ENCODE peak calls at places on chromosomes 7 and 10, in eight cellular contexts. P is mucosa of descending colon, C is AG10803, B is hepatocyte, V is PC-9, I is stomach, T is choroid plexus epithelial cell, A is astrocyte of the cerebellum. F is an unnamed sample.

GRCh38 chr10:93513091-93513490 is 16.7 kb downstream of the CEP55 start:
- DNase-seq in T (no peak), C (no peak), B (no peak), I (no peak), A (no peak), V (no peak), P (no peak), F (no peak)

GRCh38 chr7:77798394-77799077 is at the start of the genes PHTF2 and TMEM60:
- DNase-seq in A (peak), I (peak), C (peak), V (peak), T (peak), P (peak), B (peak), F (peak)

GRCh38 chr7:117728858-117729257 is 144.4 kb downstream of the CTTNBP2 start:
- DNase-seq in I (no peak), V (no peak), T (peak), A (no peak), B (no peak), C (no peak), P (no peak), F (no peak)

GRCh38 chr7:133572853-133573252 is 320.0 kb downstream of the EXOC4 start:
- DNase-seq in V (no peak), A (no peak), P (no peak), B (no peak), I (no peak), T (no peak), C (no peak), F (peak)

GRCh38 chr10:48523820-48524758 is 80.8 kb downstream of the ARHGAP22 start:
- DNase-seq in P (no peak), A (no peak), T (no peak), C (peak), V (peak), B (peak), I (peak), F (peak)

GRCh38 chr10:26890956-26891355 is 30.2 kb upstream of the ABI1 start:
- DNase-seq in I (peak), C (peak), A (peak), V (peak), T (peak), B (peak), P (no peak), F (peak)

GRCh38 chr7:7798510-7798909 is 80.1 kb upstream of the RPA3 start:
- DNase-seq in P (no peak), B (no peak), V (no peak), T (no peak), A (no peak), C (no peak), I (no peak), F (no peak)

GRCh38 chr7:151426486-151426905 is 13.4 kb downstream of the CRYGN start:
- DNase-seq in A (peak), B (peak), T (peak), P (peak), I (peak), C (peak), V (peak), F (peak)

GRCh38 chr7:50824882-50825281 is 42.2 kb upstream of the GRB10 start:
- DNase-seq in T (no peak), V (no peak), P (no peak), I (no peak), B (no peak), C (no peak), A (no peak), F (peak)

GRCh38 chr10:113261806-113262205 is 291.0 kb upstream of the HABP2 start:
- DNase-seq in I (no peak), V (no peak), P (no peak), C (no peak), T (no peak), B (no peak), A (no peak), F (no peak)

GRCh38 chr7:132430466-132430862 is 145.8 kb downstream of the PLXNA4 start:
- DNase-seq in A (no peak), V (no peak), B (no peak), T (no peak), I (no peak), P (no peak), C (no peak), F (no peak)

GRCh38 chr10:73965890-73966768 is 31.8 kb upstream of the VCL start:
- DNase-seq in I (peak), V (peak), P (peak), B (peak), A (peak), T (peak), C (peak), F (peak)

GRCh38 chr10:71776528-71776927 is 3.2 kb upstream of the VSIR start:
- DNase-seq in P (peak), V (no peak), A (no peak), I (no peak), B (no peak), C (no peak), T (no peak), F (no peak)

GRCh38 chr10:21048086-21048485 is 151.0 kb upstream of the NEBL start:
- DNase-seq in P (no peak), V (no peak), I (no peak), C (no peak), T (peak), A (peak), B (no peak), F (peak)

GRCh38 chr10:131901181-131901829 is 497 bp downstream of the PPP2R2D start:
- DNase-seq in A (no peak), P (peak), B (peak), T (peak), C (peak), I (peak), V (peak), F (peak)

GRCh38 chr10:33335800-33336605 is 1.5 kb upstream of the NRP1 start:
- DNase-seq in V (peak), B (peak), A (no peak), T (peak), I (peak), P (peak), C (peak), F (no peak)

GRCh38 chr10:33335550-33335799 is 1.0 kb upstream of the NRP1 start:
- DNase-seq in C (no peak), P (no peak), B (no peak), A (no peak), T (no peak), V (no peak), I (no peak), F (no peak)

GRCh38 chr10:33334839-33335549 is 527 bp upstream of the NRP1 start:
- DNase-seq in P (peak), T (peak), C (peak), V (peak), A (peak), B (peak), I (peak), F (peak)

GRCh38 chr10:33336606-33337334 is 2.3 kb upstream of the NRP1 start:
- DNase-seq in A (no peak), T (peak), V (peak), C (no peak), B (peak), I (no peak), P (peak), F (no peak)

GRCh38 chr10:33337335-33337854 is 2.9 kb upstream of the NRP1 start:
- DNase-seq in A (peak), C (peak), V (no peak), I (no peak), P (no peak), B (peak), T (peak), F (no peak)
- H3K4me3 ChIP-seq in A (peak), C (peak), V (peak), I (peak), P (no peak), B (peak), T (peak), F (peak)

DNA sequence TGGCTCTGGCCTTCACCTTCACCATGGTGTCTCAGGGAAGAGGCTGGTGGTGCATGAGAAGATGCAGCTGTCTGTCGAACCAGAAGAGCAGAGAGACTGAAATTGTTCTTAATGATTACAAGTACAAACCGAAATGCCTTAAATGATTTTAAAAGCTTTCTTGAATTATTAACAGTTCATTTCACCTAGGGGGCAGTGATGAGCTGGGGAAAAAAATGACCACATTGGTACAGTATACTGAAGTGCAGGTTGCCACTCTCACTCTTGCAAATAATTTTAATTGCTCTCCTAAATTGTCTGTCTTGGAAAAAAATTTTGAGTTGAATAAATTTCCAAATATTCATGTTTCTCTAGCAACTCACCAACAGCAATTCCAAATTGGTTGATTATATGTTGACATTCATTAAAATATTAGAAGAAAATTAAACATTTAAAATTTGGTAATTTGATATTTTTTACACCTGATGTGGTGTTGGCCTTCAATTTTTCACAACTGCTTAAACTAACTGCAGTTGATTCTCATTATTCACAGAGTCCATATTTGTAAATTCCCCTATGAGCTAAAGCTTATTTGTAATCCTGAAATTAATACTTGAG is 692.6 kb downstream of the ZWINT start:
- DNase-seq in V (no peak), I (no peak), T (no peak), C (no peak), B (peak), A (no peak), P (no peak), F (peak)
- TF ChIP-seq CTCF in V (peak), I (no peak), T (no peak), C (no peak), B (peak), A (no peak), P (no peak), F (peak)

GRCh38 chr10:88952647-88953111 is at the start of gene ACTA2:
- DNase-seq in V (no peak), A (peak), C (peak), I (peak), P (peak), T (peak), B (peak), F (no peak)

GRCh38 chr10:88946200-88946599 is 6.4 kb downstream of the ACTA2 start:
- DNase-seq in B (no peak), P (no peak), A (no peak), C (no peak), T (no peak), V (no peak), I (no peak), F (no peak)

GRCh38 chr10:88949912-88950664 is 2.5 kb downstream of the ACTA2 start:
- DNase-seq in P (no peak), A (no peak), C (no peak), V (no peak), B (no peak), I (no peak), T (no peak), F (no peak)

GRCh38 chr10:88946965-88947590 is 5.5 kb downstream of the ACTA2 start:
- DNase-seq in P (no peak), C (no peak), T (no peak), V (no peak), A (no peak), B (no peak), I (no peak), F (no peak)

DNA sequence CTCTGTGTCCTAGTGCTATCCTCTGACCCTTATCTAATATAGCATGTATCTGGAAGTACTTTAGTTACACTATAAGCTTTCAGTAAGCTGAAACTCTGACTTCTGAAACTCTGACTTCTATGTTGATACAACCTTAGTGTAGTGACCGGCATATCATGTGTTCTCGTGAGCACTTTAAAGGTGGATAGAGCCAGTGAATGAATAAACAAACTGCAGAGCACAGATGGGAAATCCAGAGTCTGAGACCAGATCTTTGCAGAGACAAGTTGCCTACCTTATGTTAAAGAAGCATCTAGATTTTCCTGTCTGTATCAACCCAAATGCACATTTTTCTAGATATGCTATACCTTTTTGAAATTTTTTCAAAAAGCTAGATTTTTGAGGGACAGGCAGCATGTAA is 3.5 kb downstream of the ACTA2 start:
- DNase-seq in C (no peak), A (no peak), T (no peak), I (no peak), P (no peak), B (no peak), V (no peak), F (no peak)
- H3K4me3 ChIP-seq in C (peak), A (no peak), T (no peak), I (peak), P (no peak), B (no peak), V (no peak), F (no peak)

DNA sequence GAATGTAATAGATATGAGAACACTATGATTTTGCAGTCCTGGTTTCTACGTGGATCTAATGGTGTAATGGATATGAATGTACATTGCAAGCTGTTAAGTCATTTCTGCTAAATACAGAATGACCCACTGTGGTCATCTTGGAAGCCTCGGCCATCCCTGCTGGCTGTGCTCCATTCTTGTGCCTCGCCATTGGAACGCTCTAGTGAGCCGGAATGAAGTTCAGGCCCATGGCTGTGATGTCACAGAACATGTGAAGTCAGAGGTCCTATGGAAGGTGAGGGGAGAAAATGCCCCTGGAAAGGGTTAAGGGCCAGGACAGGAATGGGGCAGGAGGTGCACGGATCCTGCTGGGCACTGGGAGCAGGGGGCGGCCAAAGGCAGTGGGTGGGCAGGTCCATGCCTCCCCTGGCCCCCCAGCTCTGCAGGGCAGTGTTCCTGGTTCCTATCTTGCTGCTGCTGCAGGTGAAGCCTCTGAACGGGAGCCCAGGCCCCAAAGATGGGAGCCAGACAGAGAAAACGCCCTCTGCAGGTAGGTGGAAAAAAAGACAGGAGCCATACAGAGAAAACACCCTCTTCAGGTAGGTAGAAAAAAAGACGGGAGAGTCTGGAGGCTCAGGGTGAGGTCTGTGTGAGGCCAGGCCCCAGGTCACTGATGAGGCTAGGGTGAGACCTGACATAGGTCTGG is at the start of gene LLCFC1:
- DNase-seq in P (no peak), V (peak), B (peak), C (no peak), A (no peak), T (no peak), I (peak), F (no peak)
- TF ChIP-seq CTCF in P (no peak), V (peak), B (peak), C (no peak), A (peak), T (peak), I (no peak), F (no peak)

DNA sequence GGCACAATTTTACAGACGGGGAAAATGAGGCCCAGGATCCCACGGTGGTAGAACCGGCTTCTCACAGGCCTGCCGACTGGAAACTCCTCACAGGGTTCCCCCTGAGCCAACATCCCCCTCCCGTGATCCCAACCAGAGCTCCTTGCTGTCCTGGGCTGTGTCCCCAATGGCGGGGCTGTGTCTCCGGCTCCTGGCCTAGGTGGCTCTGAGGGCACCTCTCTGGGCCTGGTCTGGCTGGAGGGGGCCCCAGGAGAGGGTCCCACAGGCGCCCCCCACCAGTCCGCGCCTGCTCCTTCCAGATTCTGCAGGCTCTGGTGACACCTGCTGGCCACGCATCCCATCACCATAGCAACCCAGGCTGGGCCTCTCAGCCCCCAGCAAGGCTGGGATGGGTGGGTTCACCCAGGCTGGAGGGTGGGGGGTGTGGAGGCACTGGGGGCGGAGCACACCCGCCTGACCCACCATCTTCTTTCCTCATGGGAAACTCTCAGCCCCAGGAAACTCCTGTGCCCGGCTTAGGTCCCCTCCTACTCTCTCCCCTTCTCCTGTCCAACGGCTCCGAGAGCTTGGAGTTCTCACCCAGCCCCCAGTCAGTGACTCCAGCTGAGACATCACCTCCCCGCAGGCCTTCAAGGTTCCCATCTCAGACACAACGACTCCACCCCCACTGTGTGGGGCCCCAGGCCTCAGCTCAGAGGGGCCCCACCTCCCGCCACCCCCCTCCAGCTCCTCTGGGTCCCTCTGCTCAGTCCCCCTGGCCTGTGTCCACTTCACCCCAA is 27.1 kb upstream of the TNRC18 start:
- DNase-seq in I (peak), C (no peak), V (peak), P (no peak), A (no peak), T (peak), B (peak), F (peak)
- H3K4me3 ChIP-seq in I (no peak), C (no peak), V (no peak), P (no peak), A (no peak), T (no peak), B (no peak), F (no peak)

GRCh38 chr10:109863775-109864174 is 59.5 kb downstream of the XPNPEP1 start:
- DNase-seq in P (no peak), C (no peak), A (no peak), I (no peak), B (no peak), T (no peak), V (no peak), F (no peak)

GRCh38 chr10:109862738-109863137 is 60.6 kb downstream of the XPNPEP1 start:
- DNase-seq in T (no peak), I (no peak), V (no peak), B (no peak), P (no peak), C (no peak), A (no peak), F (no peak)

GRCh38 chr10:109871476-109871875 is 51.8 kb downstream of the XPNPEP1 start:
- DNase-seq in C (no peak), V (no peak), I (peak), T (no peak), P (no peak), B (no peak), A (no peak), F (no peak)

GRCh38 chr10:109866995-109867635 is 56.2 kb downstream of the XPNPEP1 start:
- DNase-seq in P (no peak), I (no peak), A (no peak), B (no peak), T (peak), V (no peak), C (no peak), F (no peak)

GRCh38 chr10:109866168-109866994 is 56.9 kb downstream of the XPNPEP1 start:
- DNase-seq in B (peak), C (no peak), V (no peak), I (no peak), T (peak), A (no peak), P (no peak), F (no peak)
- TF ChIP-seq CTCF in B (peak), C (peak), V (peak), I (no peak), T (peak), A (peak), P (no peak), F (peak)

GRCh38 chr10:127892743-127893142 is at the start of gene CLRN3:
- DNase-seq in P (no peak), B (peak), A (no peak), I (no peak), T (no peak), V (no peak), C (no peak), F (no peak)
- H3K4me3 ChIP-seq in P (peak), B (peak), A (no peak), I (no peak), T (no peak), V (no peak), C (no peak), F (no peak)

GRCh38 chr10:83371696-83372490 is 767.4 kb upstream of the GHITM start:
- DNase-seq in A (no peak), I (no peak), C (no peak), B (no peak), V (no peak), P (no peak), T (no peak), F (no peak)

GRCh38 chr10:83374741-83375140 is 764.6 kb upstream of the GHITM start:
- DNase-seq in C (no peak), T (no peak), I (no peak), P (no peak), B (no peak), A (no peak), V (no peak), F (no peak)

GRCh38 chr10:83375274-83375673 is 764.0 kb upstream of the GHITM start:
- DNase-seq in C (no peak), A (no peak), T (no peak), P (no peak), V (no peak), B (no peak), I (no peak), F (no peak)

GRCh38 chr10:83372646-83373045 is 766.7 kb upstream of the GHITM start:
- DNase-seq in C (peak), P (no peak), T (peak), A (no peak), B (no peak), I (no peak), V (no peak), F (no peak)

DNA sequence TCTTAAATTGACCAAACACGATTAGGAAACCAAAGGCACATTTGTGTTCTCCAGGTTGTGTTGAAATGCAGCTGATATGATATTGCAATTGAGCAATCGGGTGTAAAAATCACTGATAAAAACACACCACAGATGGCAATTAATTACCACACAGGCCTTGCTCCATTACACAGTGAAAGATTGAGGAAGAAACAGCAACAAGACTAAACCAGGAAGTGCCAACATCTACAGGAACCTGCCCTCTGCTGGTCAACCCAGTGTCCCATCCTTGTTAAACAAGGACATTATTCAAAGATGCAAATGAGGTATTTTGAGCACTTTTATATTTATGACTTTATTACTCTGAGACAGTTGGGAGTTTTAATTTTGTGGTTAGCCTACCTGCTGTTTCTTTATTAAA is 765.6 kb upstream of the GHITM start:
- DNase-seq in I (no peak), T (peak), V (no peak), C (peak), A (peak), P (no peak), B (peak), F (peak)
- TF ChIP-seq CTCF in I (no peak), T (peak), V (peak), C (peak), A (peak), P (no peak), B (peak), F (peak)

GRCh38 chr7:130141858-130142653 is 63.1 kb downstream of the TMEM209 start:
- DNase-seq in C (no peak), P (peak), V (no peak), T (no peak), I (no peak), A (no peak), B (no peak), F (no peak)
- H3K4me3 ChIP-seq in C (peak), P (no peak), V (no peak), T (peak), I (peak), A (no peak), B (no peak), F (peak)